ENCODE peak calls at places on chromosomes 13 and 19, in five cellular contexts. One of them, this sample, is unnamed.

GRCh38 chr19:45595814-45596213 is 6.2 kb downstream of the GPR4 start:
- DNase-seq in heart left ventricle: peak
- DNase-seq in WTC11: no peak
- DNase-seq in stimulated activated naive CD4-positive, alpha-beta T cell treated with Interleukin-2 at 50 U/mL for 16 hours: no peak
- DNase-seq in transverse colon: no peak
- DNase-seq in this sample: no peak

GRCh38 chr13:33249066-33249465 is 36.5 kb downstream of the STARD13 start:
- DNase-seq in heart left ventricle: no peak
- DNase-seq in WTC11: no peak
- DNase-seq in stimulated activated naive CD4-positive, alpha-beta T cell treated with Interleukin-2 at 50 U/mL for 16 hours: no peak
- DNase-seq in transverse colon: no peak
- DNase-seq in this sample: no peak

GRCh38 chr19:39325778-39326680 is 5.4 kb upstream of the LRFN1 start:
- DNase-seq in heart left ventricle: no peak
- DNase-seq in WTC11: peak
- DNase-seq in stimulated activated naive CD4-positive, alpha-beta T cell treated with Interleukin-2 at 50 U/mL for 16 hours: no peak
- DNase-seq in transverse colon: no peak
- DNase-seq in this sample: no peak

GRCh38 chr19:2524840-2525723 is 49.2 kb downstream of the GADD45B start:
- DNase-seq in heart left ventricle: no peak
- DNase-seq in WTC11: no peak
- DNase-seq in stimulated activated naive CD4-positive, alpha-beta T cell treated with Interleukin-2 at 50 U/mL for 16 hours: no peak
- DNase-seq in transverse colon: no peak
- DNase-seq in this sample: no peak

GRCh38 chr19:44552324-44552723 is 22.8 kb upstream of the CEACAM20 start:
- DNase-seq in heart left ventricle: no peak
- DNase-seq in WTC11: peak
- DNase-seq in stimulated activated naive CD4-positive, alpha-beta T cell treated with Interleukin-2 at 50 U/mL for 16 hours: no peak
- DNase-seq in transverse colon: peak
- DNase-seq in this sample: peak

GRCh38 chr13:34425307-34425949 is 516.6 kb upstream of the NBEA start:
- DNase-seq in heart left ventricle: no peak
- DNase-seq in WTC11: no peak
- DNase-seq in stimulated activated naive CD4-positive, alpha-beta T cell treated with Interleukin-2 at 50 U/mL for 16 hours: no peak
- DNase-seq in transverse colon: no peak
- DNase-seq in this sample: no peak

GRCh38 chr13:103431880-103432279 is 365.7 kb upstream of the SLC10A2 start:
- DNase-seq in heart left ventricle: no peak
- DNase-seq in WTC11: no peak
- DNase-seq in stimulated activated naive CD4-positive, alpha-beta T cell treated with Interleukin-2 at 50 U/mL for 16 hours: no peak
- DNase-seq in transverse colon: no peak
- DNase-seq in this sample: no peak

GRCh38 chr19:19170053-19170945 is at the start of gene MEF2B:
- DNase-seq in heart left ventricle: peak
- DNase-seq in WTC11: peak
- DNase-seq in stimulated activated naive CD4-positive, alpha-beta T cell treated with Interleukin-2 at 50 U/mL for 16 hours: peak
- DNase-seq in transverse colon: peak
- DNase-seq in this sample: peak

GRCh38 chr19:35055715-35056179 is 14.2 kb downstream of the HPN start:
- DNase-seq in heart left ventricle: no peak
- DNase-seq in WTC11: peak
- DNase-seq in stimulated activated naive CD4-positive, alpha-beta T cell treated with Interleukin-2 at 50 U/mL for 16 hours: no peak
- DNase-seq in transverse colon: no peak
- DNase-seq in this sample: no peak

GRCh38 chr13:30126903-30127428 is 180.4 kb downstream of the KATNAL1 start:
- DNase-seq in heart left ventricle: no peak
- DNase-seq in WTC11: no peak
- DNase-seq in stimulated activated naive CD4-positive, alpha-beta T cell treated with Interleukin-2 at 50 U/mL for 16 hours: no peak
- DNase-seq in transverse colon: no peak
- DNase-seq in this sample: no peak

GRCh38 chr13:71828564-71828963 is 38.4 kb downstream of the DACH1 start:
- DNase-seq in heart left ventricle: no peak
- DNase-seq in WTC11: no peak
- DNase-seq in stimulated activated naive CD4-positive, alpha-beta T cell treated with Interleukin-2 at 50 U/mL for 16 hours: no peak
- DNase-seq in transverse colon: no peak
- DNase-seq in this sample: no peak

GRCh38 chr19:31331536-31331935 is 17.7 kb downstream of the TSHZ3 start:
- DNase-seq in heart left ventricle: no peak
- DNase-seq in WTC11: no peak
- DNase-seq in stimulated activated naive CD4-positive, alpha-beta T cell treated with Interleukin-2 at 50 U/mL for 16 hours: no peak
- DNase-seq in transverse colon: no peak
- DNase-seq in this sample: no peak

GRCh38 chr13:113126265-113127150 is 3.9 kb downstream of the F10 start:
- DNase-seq in heart left ventricle: no peak
- DNase-seq in WTC11: no peak
- DNase-seq in stimulated activated naive CD4-positive, alpha-beta T cell treated with Interleukin-2 at 50 U/mL for 16 hours: no peak
- DNase-seq in transverse colon: no peak
- DNase-seq in this sample: no peak

This sample was measured in colonic mucosa.